ENCODE peak calls at places on chromosomes 3 and 15, in ten cellular contexts. J is right atrium auricular region, T is cardiac fibroblast, Q is MCF 10A, L is nephron progenitor cell, O is GM20000, U is mammary epithelial cell, G is natural killer cell, B is thoracic aorta, X is progenitor cell of endocrine pancreas. P is an unnamed sample.

GRCh38 chr3:138114431-138114918 is 933 bp downstream of the DZIP1L start:
- DNase-seq in J (no peak), T (peak), Q (peak), L (peak), O (no peak), U (peak), G (no peak), B (no peak), X (no peak), P (no peak)

GRCh38 chr15:100889359-100890058 is 9.9 kb downstream of the ALDH1A3 start:
- DNase-seq in J (peak), T (peak), Q (no peak), L (no peak), O (no peak), U (peak), G (no peak), B (no peak), X (no peak), P (no peak)

GRCh38 chr15:88255496-88256171 is 905 bp downstream of the NTRK3 start:
- DNase-seq in J (no peak), T (peak), Q (no peak), L (peak), O (peak), U (peak), G (no peak), B (no peak), X (peak), P (no peak)

GRCh38 chr3:132593950-132594328 is 3.1 kb upstream of the ACKR4 start:
- DNase-seq in J (no peak), T (peak), Q (peak), L (no peak), O (no peak), U (peak), G (no peak), B (no peak), X (no peak), P (no peak)

GRCh38 chr3:77348244-77348855 is 308.5 kb downstream of the ROBO2 start:
- DNase-seq in J (no peak), T (peak), Q (peak), L (peak), O (no peak), U (no peak), G (no peak), B (no peak), X (no peak), P (no peak)

GRCh38 chr3:69282191-69282590 is 103.7 kb downstream of the FRMD4B start:
- DNase-seq in J (no peak), T (no peak), Q (no peak), L (no peak), O (no peak), U (peak), G (peak), B (no peak), X (no peak), P (no peak)

GRCh38 chr3:145219355-145220196 is 941.4 kb downstream of the PLOD2 start:
- DNase-seq in J (no peak), T (no peak), Q (no peak), L (no peak), O (no peak), U (no peak), G (no peak), B (no peak), X (no peak), P (no peak)

GRCh38 chr3:9934993-9935392 is 1.4 kb downstream of the CRELD1 start:
- DNase-seq in J (no peak), T (no peak), Q (no peak), L (no peak), O (no peak), U (no peak), G (no peak), B (no peak), X (no peak), P (no peak)

GRCh38 chr15:78037779-78038305 is 39.7 kb downstream of the TBC1D2B start:
- DNase-seq in J (no peak), T (no peak), Q (no peak), L (no peak), O (no peak), U (no peak), G (no peak), B (no peak), X (no peak), P (no peak)

GRCh38 chr15:95451891-95452290 is 878.6 kb upstream of the NR2F2 start:
- DNase-seq in J (no peak), T (no peak), Q (no peak), L (no peak), O (no peak), U (no peak), G (no peak), B (no peak), X (no peak), P (no peak)

GRCh38 chr3:72187131-72187530 is 402.2 kb upstream of the PROK2 start:
- DNase-seq in J (no peak), T (no peak), Q (no peak), L (no peak), O (no peak), U (no peak), G (no peak), B (no peak), X (no peak), P (no peak)
- TF ChIP-seq CTCF in J (no peak), T (peak), Q (no peak), L (no peak), O (no peak), U (no peak), G (no peak), B (no peak), X (no peak), P (no peak)

DNA sequence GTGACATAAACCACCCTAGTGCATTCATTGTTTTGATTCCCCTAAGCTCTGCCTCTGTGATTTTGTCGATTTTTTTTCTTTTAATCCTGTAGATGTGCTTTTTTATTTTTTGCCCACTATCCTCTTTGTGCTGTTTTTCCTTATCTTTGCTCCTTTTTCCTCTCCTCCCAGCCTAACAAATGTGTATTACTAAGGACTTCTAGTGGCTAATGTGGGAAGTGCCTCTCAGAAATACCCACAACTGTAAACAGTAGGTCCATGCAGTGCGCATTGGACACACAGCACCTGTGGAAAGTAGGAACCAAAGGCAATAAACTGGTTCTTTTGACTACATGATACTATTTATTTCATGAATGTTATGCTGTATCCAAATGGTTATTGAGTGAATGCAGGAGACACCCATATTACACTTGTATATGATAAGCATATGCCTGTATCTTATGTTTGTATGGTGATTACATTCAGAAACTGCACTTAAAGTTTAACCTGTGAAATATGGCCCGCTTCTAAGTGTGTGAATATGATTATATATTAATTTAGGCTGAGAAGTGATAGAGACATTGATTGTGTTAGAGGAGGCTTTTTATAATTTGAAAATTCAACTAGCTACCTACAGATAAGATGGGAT is 147.8 kb downstream of the PLCL2 start:
- DNase-seq in J (no peak), T (peak), Q (peak), L (no peak), O (no peak), U (no peak), G (no peak), B (no peak), X (no peak), P (no peak)
- TF ChIP-seq CTCF in J (peak), T (peak), Q (peak), L (peak), O (peak), U (peak), G (peak), B (peak), X (peak), P (peak)

DNA sequence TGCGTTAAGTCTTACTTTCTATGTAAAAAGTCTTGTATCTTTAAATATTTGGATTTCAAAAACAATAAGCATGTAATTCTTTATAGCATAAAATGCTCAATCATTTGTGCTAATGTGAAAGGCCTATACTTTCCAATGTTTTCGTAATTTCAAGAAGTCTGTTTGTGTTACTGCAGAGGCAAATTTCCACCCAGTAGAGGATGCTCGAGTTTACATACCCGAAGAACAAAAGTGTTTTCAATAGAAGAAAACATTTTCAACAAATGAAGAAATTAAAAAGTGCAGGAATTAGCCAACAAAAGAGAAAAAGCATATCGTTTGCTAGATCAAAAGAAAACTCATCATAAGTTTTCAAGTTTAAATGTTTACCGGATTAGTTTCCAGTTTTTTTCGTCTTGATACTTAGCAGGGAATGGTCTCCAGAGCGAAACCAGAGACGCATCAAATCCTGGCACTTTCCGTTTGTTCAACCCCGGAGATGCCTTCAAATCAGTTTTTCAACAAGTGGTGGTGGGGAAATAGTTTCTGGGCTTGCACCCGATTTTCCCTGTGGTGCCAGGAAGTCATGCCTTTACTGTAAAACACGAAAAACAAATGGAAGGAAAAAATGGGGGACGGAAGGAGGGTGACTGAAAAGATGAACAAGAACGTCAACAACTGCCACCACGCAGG is 1.0 kb downstream of the CGGBP1 start:
- DNase-seq in J (no peak), T (peak), Q (peak), L (no peak), O (no peak), U (peak), G (no peak), B (no peak), X (no peak), P (no peak)
- TF ChIP-seq CTCF in J (peak), T (peak), Q (no peak), L (no peak), O (no peak), U (peak), G (no peak), B (no peak), X (no peak), P (no peak)

DNA sequence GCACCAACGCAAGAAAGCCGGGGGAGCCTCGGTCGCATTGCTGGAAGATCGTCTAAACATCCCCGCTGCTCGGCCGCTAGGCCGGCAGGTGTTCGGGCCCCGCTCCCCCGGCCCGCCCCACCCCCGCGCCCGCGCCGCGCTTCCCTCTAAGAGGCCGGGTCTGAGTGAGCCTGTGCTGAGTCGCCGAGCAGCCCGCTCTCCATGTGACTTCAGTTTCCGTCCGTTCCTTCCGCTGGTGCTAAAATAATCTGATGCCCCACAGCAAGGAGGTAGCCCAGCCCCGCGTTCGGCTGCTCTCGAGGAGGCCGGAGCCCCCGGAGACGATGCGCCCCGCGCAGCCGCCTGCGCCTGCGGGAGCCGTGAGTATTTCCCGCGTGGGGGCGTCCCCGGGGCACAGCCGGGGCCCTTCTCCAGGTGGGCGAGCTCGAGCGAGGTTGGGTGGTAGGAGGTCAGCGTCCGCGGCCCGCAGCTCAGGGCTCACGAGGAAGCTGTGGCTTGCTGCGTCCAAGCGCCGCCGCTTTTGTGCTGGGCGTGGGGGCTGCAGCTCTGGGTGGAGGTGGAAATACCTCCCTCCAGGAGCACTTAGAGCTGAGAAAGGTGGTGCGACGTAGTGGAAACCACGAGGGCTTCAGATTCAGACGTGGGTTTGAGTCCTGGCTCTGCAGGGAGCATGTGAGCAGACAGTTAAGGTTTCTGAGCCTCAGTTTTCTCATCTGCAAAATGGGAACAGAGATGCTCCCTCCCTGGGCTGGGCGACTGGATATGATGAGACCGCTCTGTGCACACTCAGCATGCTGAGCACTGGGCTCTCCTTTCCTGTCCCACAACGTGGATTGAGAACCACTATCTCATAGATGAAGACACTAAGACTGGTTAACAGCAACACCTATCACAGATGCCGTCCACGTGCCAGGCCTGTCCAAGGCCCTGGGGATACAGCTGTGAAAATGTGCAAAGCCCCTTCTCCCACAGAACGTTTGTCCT is at the start of gene NRROS:
- DNase-seq in J (peak), T (peak), Q (no peak), L (peak), O (peak), U (peak), G (peak), B (no peak), X (no peak), P (no peak)
- TF ChIP-seq CTCF in J (no peak), T (no peak), Q (no peak), L (no peak), O (no peak), U (no peak), G (no peak), B (no peak), X (no peak), P (no peak)

GRCh38 chr3:48022178-48022577 is 6.0 kb upstream of the MAP4 start:
- DNase-seq in J (no peak), T (no peak), Q (no peak), L (no peak), O (no peak), U (no peak), G (no peak), B (no peak), X (no peak), P (no peak)
- TF ChIP-seq CTCF in J (no peak), T (no peak), Q (no peak), L (no peak), O (no peak), U (no peak), G (no peak), B (no peak), X (no peak), P (no peak)

GRCh38 chr15:33701304-33701696 is 267.0 kb upstream of the CHRM5 start:
- DNase-seq in J (no peak), T (no peak), Q (peak), L (no peak), O (no peak), U (no peak), G (no peak), B (no peak), X (no peak), P (no peak)
- TF ChIP-seq CTCF in J (no peak), T (peak), Q (no peak), L (no peak), O (no peak), U (peak), G (no peak), B (no peak), X (no peak), P (no peak)

DNA sequence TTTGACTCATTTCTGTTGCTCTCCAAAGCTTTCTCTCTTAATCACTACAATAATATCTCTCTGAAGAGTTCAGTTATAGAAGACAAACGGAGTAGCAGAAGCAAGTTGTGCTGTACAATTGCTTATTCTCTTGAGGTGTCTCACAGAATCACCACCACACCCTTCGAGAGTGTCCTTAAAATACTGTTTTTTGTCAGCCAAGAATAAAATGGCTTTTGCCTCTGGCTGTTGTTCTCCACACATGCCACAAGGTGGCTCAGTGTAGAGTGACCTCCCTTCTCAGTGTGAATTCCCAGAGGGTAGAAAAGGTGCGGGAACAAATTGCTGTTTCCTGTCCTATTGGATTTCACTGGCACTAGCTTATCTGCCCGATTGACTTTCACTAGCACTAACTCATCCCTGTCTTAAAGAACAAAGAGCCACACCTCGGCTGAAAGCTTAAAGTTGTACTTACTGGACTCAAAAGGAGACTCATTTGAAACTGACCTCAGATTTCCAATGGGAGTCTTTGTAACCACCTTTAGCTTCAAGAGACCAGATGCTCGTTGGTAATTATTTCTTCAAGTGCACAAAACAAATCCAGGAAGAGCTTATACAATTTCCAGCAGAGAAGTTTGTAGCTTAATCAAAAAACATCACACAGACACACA is 134.3 kb upstream of the SATB1 start:
- DNase-seq in J (no peak), T (peak), Q (peak), L (peak), O (peak), U (peak), G (no peak), B (no peak), X (peak), P (no peak)
- TF ChIP-seq CTCF in J (peak), T (peak), Q (peak), L (peak), O (peak), U (peak), G (peak), B (peak), X (peak), P (no peak)

DNA sequence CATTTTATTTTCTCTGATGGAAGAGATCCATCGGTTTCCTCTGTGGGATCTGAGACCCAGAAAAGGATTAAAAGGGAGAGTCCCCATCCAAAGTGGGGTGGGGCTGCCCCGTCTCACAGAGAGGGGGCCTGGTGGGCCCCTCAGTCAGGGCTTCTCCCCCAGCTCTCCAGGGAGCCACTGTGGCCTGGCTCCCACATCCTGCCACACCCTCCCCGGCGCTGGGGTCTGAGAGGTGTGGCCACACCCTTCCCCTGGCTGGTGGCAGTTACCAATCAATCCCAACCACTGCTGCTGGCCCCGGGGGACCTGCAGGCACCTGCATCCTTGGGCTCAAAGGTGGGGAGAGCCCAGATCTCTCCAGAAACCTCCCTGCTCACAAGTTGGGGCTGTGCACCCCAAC is 161.8 kb upstream of the IQSEC1 start:
- DNase-seq in J (no peak), T (no peak), Q (no peak), L (no peak), O (no peak), U (no peak), G (no peak), B (no peak), X (no peak), P (no peak)
- TF ChIP-seq CTCF in J (no peak), T (no peak), Q (no peak), L (no peak), O (no peak), U (no peak), G (no peak), B (no peak), X (no peak), P (no peak)

GRCh38 chr15:28084547-28084946 is 14.6 kb downstream of the OCA2 start:
- DNase-seq in J (no peak), T (no peak), Q (no peak), L (no peak), O (no peak), U (no peak), G (no peak), B (no peak), X (no peak), P (no peak)
- TF ChIP-seq CTCF in J (no peak), T (no peak), Q (no peak), L (no peak), O (no peak), U (no peak), G (no peak), B (no peak), X (no peak), P (no peak)

GRCh38 chr3:150757364-150757763 is 5.6 kb downstream of the SIAH2 start:
- DNase-seq in J (no peak), T (no peak), Q (no peak), L (no peak), O (no peak), U (no peak), G (no peak), B (no peak), X (no peak), P (no peak)

GRCh38 chr3:150757768-150758167 is 5.2 kb downstream of the SIAH2 start:
- DNase-seq in J (no peak), T (no peak), Q (no peak), L (no peak), O (no peak), U (no peak), G (no peak), B (no peak), X (no peak), P (no peak)

GRCh38 chr3:150755902-150756301 is 7.1 kb downstream of the SIAH2 start:
- DNase-seq in J (no peak), T (no peak), Q (no peak), L (no peak), O (no peak), U (no peak), G (no peak), B (no peak), X (no peak), P (no peak)

GRCh38 chr3:150756491-150757059 is 6.4 kb downstream of the SIAH2 start:
- DNase-seq in J (no peak), T (no peak), Q (no peak), L (no peak), O (no peak), U (no peak), G (no peak), B (no peak), X (no peak), P (no peak)

DNA sequence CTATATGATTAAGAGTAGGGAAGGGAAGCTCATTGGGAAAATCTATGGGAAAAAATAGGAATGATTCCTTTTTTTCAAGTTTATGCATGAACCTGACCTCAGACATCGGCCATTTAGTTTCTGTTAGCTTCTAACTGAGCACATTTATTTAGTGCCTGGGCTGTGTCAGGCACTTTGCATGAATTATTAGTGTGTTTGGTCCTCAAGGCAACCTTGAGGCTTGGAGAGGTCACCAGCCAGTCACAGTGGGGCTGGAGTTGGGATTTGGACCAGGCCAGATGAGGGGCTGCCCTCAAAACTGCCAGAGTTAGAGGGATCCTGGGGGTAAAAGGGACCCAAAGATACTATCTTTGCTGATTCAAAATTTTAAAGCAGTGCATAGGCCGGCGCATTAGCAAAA is 8.1 kb downstream of the SIAH2 start:
- DNase-seq in J (no peak), T (no peak), Q (no peak), L (no peak), O (no peak), U (no peak), G (no peak), B (no peak), X (no peak), P (no peak)
- TF ChIP-seq CTCF in J (no peak), T (no peak), Q (no peak), L (no peak), O (no peak), U (no peak), G (no peak), B (no peak), X (no peak), P (no peak)

P was measured in omental fat pad.